ENCODE peak calls at places on chromosomes 7 and 10, in four cellular contexts. I is PC-9, W is A673, U is GM23248. P is an unnamed sample.

GRCh38 chr10:123512881-123513822 is 153.0 kb upstream of the GPR26 start:
- DNase-seq in U (peak; percentile 19), W (no peak), I (no peak), P (no peak)

GRCh38 chr7:826230-826905 is 5.9 kb upstream of the SUN1 start:
- DNase-seq in W (no peak), U (peak; percentile 54), I (no peak), P (no peak)

GRCh38 chr7:29853775-29854174 is 47.5 kb downstream of the WIPF3 start:
- DNase-seq in U (no peak), I (no peak), W (no peak), P (no peak)

GRCh38 chr10:17914169-17915045 is 37.3 kb upstream of the SLC39A12 start:
- DNase-seq in W (no peak), I (no peak), U (no peak), P (no peak)

GRCh38 chr10:124529661-124530214 is 68.1 kb downstream of the LHPP start:
- DNase-seq in W (no peak), U (peak; percentile 14), I (no peak), P (no peak)

GRCh38 chr10:73414230-73414981 is 548 bp upstream of the ANXA7 start:
- DNase-seq in I (peak; percentile 52), W (no peak), U (peak; percentile 24), P (no peak)

GRCh38 chr10:5692476-5693358 is 8.1 kb downstream of the TASOR2 start:
- DNase-seq in W (peak; percentile 65), U (peak; percentile 64), I (no peak), P (peak; percentile 31)

GRCh38 chr10:92901819-92902234 is 53.5 kb downstream of the EXOC6 start:
- DNase-seq in W (no peak), U (no peak), I (no peak), P (no peak)

GRCh38 chr10:73218466-73219191 is 28.4 kb downstream of the DNAJC9 start:
- DNase-seq in U (peak; percentile 47), W (peak; percentile 51), I (no peak), P (peak; percentile 6)

GRCh38 chr7:100247152-100247757 is 27.5 kb downstream of the PVRIG start:
- DNase-seq in U (peak; percentile 29), I (peak; percentile 94), W (peak; percentile 66), P (peak; percentile 74)

GRCh38 chr7:107725138-107725740 is 18.7 kb upstream of the CBLL1 start:
- DNase-seq in U (peak; percentile 63), I (peak; percentile 73), W (peak; percentile 59), P (peak; percentile 76)

GRCh38 chr7:140283472-140283871 is 106.7 kb upstream of the KDM7A start:
- DNase-seq in U (no peak), I (no peak), W (no peak), P (no peak)

GRCh38 chr10:86688398-86688921 is 20.1 kb downstream of the LDB3 start:
- DNase-seq in U (peak; percentile 83), W (peak; percentile 86), I (no peak), P (peak; percentile 77)

GRCh38 chr10:127398140-127398966 is 150.8 kb upstream of the NPS start:
- DNase-seq in I (no peak), U (peak; percentile 87), W (peak; percentile 93), P (no peak)

GRCh38 chr10:28949005-28950004 is 272.0 kb downstream of the BAMBI start:
- DNase-seq in U (no peak), W (no peak), I (no peak), P (no peak)

GRCh38 chr7:1894906-1895663 is 225.0 kb downstream of the ELFN1 start:
- DNase-seq in W (no peak), I (no peak), U (no peak), P (no peak)

GRCh38 chr10:13420532-13421307 is 72.6 kb upstream of the SEPHS1 start:
- DNase-seq in W (no peak), I (no peak), U (no peak), P (no peak)

DNA sequence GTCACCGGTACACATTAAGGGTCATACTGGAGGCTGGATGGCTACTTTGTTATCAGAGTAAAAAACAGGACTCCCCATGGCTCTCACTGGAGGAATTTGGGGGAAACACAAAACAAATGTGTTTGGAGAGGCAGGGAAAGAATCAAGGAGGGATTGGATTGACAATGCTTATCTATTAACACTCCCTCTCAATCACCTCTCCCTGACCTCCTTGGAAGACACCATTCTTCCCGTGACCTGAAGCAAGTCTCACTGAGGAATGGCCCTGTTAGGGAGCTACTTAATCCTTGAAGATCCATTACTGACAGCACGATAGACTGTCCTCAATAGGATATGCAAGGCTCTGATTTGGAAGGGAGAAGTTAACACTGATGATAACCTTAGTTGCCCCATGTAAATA is 242.1 kb upstream of the PTN start:
- DNase-seq in U (no peak), W (no peak), I (no peak), P (no peak)
- TF ChIP-seq EZH2 in U (no peak), W (no peak), I (no peak), P (no peak)

GRCh38 chr10:110209399-110209925 is 2.1 kb downstream of the MXI1 start:
- DNase-seq in U (peak; percentile 90), I (peak; percentile 63), W (peak; percentile 77), P (peak; percentile 54)
- TF ChIP-seq EZH2 in U (no peak), I (no peak), W (no peak), P (no peak)

DNA sequence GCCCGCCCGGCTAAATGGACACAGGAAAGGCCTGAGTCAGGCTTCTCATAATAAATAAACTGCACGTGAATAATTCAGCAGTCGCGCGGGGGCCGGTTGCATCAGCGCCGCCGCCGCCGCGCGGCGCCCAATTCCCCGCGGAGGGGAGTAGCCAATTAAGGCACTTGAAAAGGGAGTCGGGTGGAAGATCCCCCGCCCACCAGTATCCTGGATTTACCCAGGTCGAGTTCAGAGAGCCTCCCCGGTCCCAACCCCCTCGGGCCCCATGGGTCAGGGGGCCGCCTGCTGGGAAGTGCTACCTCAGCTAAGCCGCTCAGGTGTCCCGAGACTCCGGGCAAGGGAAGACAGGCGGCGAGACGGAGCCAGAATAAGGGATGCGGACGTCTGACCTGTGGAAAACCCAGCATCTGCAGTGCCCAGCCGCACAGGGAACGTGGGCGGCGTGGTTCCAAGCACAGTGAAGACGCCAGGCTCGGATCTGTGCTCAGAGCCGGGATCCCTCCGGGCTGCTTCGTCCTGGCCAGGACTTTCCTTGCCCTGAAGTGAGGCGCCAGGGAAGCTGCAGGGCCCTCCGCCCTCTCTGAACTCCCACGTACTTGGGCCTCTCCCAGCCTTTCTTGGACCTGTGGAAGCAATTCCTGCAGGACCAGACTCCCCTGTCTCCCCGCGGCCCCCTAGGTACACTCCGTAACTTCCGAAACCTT is 7.3 kb upstream of the LBX1 start:
- DNase-seq in W (peak; percentile 44), I (no peak), U (peak; percentile 73), P (no peak)
- TF ChIP-seq EZH2 in W (peak; percentile 79), I (no peak), U (peak; percentile 82), P (peak; percentile 88)

GRCh38 chr10:133231244-133231945 is 1.4 kb downstream of the UTF1 start:
- DNase-seq in W (no peak), I (no peak), U (no peak), P (no peak)
- TF ChIP-seq EZH2 in W (peak; percentile 48), I (no peak), U (no peak), P (peak; percentile 65)

GRCh38 chr7:27174077-27175004 is at the start of gene HOXA10:
- DNase-seq in U (peak; percentile 73), I (no peak), W (no peak), P (no peak)
- TF ChIP-seq EZH2 in U (no peak), I (no peak), W (peak; percentile 33), P (peak; percentile 80)

P was measured in fibroblast of lung.